ENCODE peak calls at places on chromosomes 13 and 19, in four cellular contexts. S is WERI-Rb-1, K is left ventricle myocardium inferior, A is B cell. D is an unnamed sample.

GRCh38 chr19:48064509-48064908 is 20.6 kb upstream of the CABP5 start:
- DNase-seq in K (no peak), S (no peak), A (no peak), D (no peak)

GRCh38 chr13:48891586-48891985 is 84.1 kb upstream of the FNDC3A start:
- DNase-seq in A (no peak), S (no peak), K (no peak), D (no peak)

GRCh38 chr13:71879129-71879535 is 12.1 kb upstream of the DACH1 start:
- DNase-seq in K (no peak), S (peak), A (no peak), D (peak)

GRCh38 chr19:41206926-41207750 is 11.9 kb upstream of the AXL start:
- DNase-seq in S (no peak), K (peak), A (no peak), D (no peak)

GRCh38 chr13:35646061-35646774 is 169.7 kb upstream of the MAB21L1 start:
- DNase-seq in A (no peak), S (no peak), K (no peak), D (no peak)

GRCh38 chr13:46057251-46058015 is 4.9 kb upstream of the ZC3H13 start:
- DNase-seq in K (no peak), A (no peak), S (no peak), D (no peak)

GRCh38 chr13:30222253-30222652 is 85.1 kb downstream of the KATNAL1 start:
- DNase-seq in K (no peak), A (no peak), S (no peak), D (no peak)

GRCh38 chr13:31101511-31102170 is 60.1 kb downstream of the HSPH1 start:
- DNase-seq in S (no peak), A (no peak), K (peak), D (no peak)

GRCh38 chr19:36128392-36128736 is 11.5 kb upstream of the CAPNS1 start:
- DNase-seq in K (peak), S (peak), A (no peak), D (no peak)

GRCh38 chr13:113922412-113923118 is 51.3 kb downstream of the C13orf46 start:
- DNase-seq in S (peak), K (no peak), A (no peak), D (no peak)

GRCh38 chr13:27170521-27171243 is 929 bp downstream of the USP12 start:
- DNase-seq in K (peak), S (peak), A (peak), D (peak)

GRCh38 chr13:27168086-27168485 is 3.5 kb downstream of the USP12 start:
- DNase-seq in A (no peak), S (no peak), K (no peak), D (no peak)

GRCh38 chr13:27170221-27170520 is 1.4 kb downstream of the USP12 start:
- DNase-seq in S (no peak), K (no peak), A (no peak), D (peak)

GRCh38 chr13:27171244-27171829 is at the start of gene USP12:
- DNase-seq in S (peak), A (peak), K (peak), D (peak)

DNA sequence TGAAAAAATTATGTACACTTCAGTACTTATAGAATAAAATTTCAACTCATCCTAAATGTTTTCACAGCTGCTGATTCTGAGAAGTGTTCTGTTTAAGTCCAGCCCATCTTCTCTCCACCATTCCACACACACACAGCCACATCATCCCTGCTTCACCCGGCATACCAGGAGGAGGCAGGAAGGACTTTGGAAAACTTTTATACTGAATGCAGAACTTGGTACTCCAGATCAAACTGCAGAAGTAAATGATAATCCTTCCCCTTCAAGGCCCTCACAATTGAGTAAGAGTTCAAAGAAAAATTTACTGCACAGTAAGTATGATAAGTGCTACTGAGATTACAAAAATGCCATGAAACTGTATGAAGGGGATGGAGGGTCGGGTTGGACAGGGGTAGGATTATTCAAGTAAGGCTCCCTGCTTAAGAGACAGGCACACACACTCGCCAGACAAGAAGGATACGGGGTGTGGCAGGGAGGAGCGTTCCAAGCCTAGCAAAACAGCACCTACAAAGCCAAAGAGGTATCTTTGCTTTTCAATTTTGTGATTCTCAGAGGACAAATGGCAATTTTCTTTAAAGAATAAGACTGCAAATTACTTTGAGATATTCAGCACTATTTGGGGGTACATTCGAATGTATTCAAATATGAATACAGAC is 2.6 kb downstream of the USP12 start:
- DNase-seq in S (no peak), K (no peak), A (no peak), D (no peak)
- TF ChIP-seq CTCF in S (no peak), K (no peak), A (no peak), D (no peak)

GRCh38 chr19:49809155-49809986 is 3.7 kb downstream of the FUZ start:
- DNase-seq in S (peak), A (peak), K (peak), D (no peak)
- TF ChIP-seq CTCF in S (no peak), A (no peak), K (no peak), D (peak)

DNA sequence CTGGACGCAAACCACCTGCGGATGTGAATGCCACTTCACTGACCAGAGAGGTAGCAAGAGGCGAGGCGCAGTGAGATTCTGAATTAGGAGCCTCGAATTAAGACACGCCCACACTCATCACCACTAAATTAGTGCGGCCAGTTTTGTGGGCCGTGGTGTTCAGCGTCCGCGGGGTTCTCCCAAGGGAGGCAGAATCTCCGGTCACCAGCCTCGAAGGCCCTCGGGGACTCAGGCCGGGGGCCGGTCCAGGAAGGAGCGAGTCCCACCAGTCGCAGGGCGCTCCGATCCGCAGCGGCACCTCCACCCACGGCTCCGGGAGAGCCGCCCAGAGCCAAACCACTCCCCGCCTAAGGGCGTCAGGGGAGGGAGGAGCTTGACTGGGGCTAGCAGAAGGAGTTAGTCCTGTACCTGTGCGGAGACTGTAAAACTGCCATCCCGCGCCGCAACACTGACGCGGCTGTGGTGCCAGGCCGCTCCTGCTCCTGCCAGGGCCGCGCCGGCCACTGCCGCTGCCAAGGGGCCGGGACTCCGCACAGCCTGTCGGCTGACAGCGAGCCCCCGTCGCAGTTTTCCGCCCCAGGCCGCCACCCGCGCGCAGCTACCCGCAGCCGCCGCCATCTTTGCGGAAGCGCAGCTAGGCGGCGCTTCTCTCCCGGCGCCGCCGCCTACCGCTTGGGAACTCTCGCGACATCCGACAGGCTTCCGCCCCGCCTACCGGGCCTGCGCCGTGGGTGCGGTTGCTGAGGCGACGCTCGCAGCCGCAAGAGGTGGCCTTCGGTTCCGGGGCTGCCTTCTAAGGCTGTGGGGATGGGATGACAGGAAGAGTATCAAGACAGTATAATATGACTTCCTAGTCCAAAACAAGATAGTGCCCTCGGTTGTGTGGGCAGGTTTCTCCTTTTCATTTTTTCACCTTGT is at the start of gene MICU2:
- DNase-seq in K (peak), A (peak), S (peak), D (peak)
- TF ChIP-seq CTCF in K (peak), A (no peak), S (no peak), D (no peak)

DNA sequence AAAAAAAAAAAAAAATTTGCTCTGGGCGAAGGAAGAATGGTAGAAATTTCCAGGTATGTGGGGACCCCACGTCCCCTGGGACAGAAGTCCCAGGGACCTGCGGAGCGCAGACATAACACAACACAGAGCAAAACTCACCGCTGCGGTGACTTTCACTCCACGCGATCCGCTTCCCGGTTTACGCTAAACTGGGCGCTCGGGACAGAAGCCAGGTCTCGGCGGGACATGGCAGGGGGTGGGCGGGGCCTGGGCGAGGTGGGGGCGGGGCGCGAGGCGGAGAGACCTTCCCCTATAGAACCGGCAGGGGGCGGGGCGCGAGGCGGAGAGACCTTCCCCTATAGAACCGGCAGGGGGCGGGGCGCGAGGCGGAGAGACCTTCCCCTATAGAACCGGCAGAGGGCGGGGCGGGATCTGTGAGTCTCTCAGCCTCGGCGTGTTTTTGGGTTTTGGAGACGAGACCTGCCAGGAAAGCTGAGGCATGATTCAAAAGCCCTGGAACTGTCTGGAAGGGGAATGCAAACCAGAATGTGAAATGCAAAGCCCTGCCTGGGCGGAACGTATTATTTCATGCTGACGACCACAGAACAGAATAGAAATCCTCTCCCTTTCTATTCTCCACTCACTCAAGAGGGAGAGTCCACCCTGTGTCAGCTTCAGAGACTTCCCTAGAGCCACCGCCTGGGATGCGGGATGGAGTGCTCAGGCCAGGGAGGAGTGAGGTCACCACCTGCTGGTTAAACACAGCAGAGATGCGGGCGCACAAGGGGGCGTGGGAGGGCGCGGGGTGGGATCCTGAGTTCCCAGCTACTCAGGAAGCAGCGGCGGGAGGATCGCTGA is 20.2 kb upstream of the ERVV-1 start:
- DNase-seq in S (peak), A (peak), K (peak), D (peak)
- TF ChIP-seq CTCF in S (peak), A (peak), K (peak), D (peak)

GRCh38 chr19:1247747-1248453 is 483 bp upstream of the MIDN start:
- DNase-seq in A (peak), S (peak), K (peak), D (no peak)
- TF ChIP-seq CTCF in A (peak), S (peak), K (peak), D (peak)